ENCODE peak calls at places on chromosomes 16 and 17, in eight cellular contexts. One of them, this sample, is unnamed.

GRCh38 chr16:26118575-26118974 is 426.8 kb downstream of the HS3ST4 start:
- DNase-seq in GM12864: no peak
- DNase-seq in GM12865: no peak
- DNase-seq in AG10803: no peak
- DNase-seq in stomach: no peak
- DNase-seq in cardiac fibroblast: no peak
- DNase-seq in CD4-positive, alpha-beta T cell: no peak
- DNase-seq in sigmoid colon: no peak
- DNase-seq in this sample: no peak

GRCh38 chr16:2804728-2805127 is 6.5 kb downstream of the PRSS41 start:
- DNase-seq in AG10803: no peak
- DNase-seq in GM12865: no peak
- DNase-seq in stomach: no peak
- DNase-seq in sigmoid colon: no peak
- DNase-seq in cardiac fibroblast: no peak
- DNase-seq in CD4-positive, alpha-beta T cell: no peak
- DNase-seq in GM12864: no peak
- DNase-seq in this sample: no peak

GRCh38 chr16:10123141-10123540 is 59.1 kb downstream of the GRIN2A start:
- DNase-seq in AG10803: peak; percentile 10
- DNase-seq in sigmoid colon: no peak
- DNase-seq in CD4-positive, alpha-beta T cell: no peak
- DNase-seq in cardiac fibroblast: no peak
- DNase-seq in GM12864: no peak
- DNase-seq in GM12865: no peak
- DNase-seq in stomach: no peak
- DNase-seq in this sample: no peak

GRCh38 chr17:15777717-15778116 is 45.6 kb downstream of the TBC1D26 start:
- DNase-seq in cardiac fibroblast: no peak
- DNase-seq in GM12865: no peak
- DNase-seq in AG10803: no peak
- DNase-seq in GM12864: no peak
- DNase-seq in sigmoid colon: no peak
- DNase-seq in CD4-positive, alpha-beta T cell: no peak
- DNase-seq in stomach: no peak
- DNase-seq in this sample: no peak

GRCh38 chr17:27947005-27947406 is 53.8 kb upstream of the LYRM9 start:
- DNase-seq in sigmoid colon: no peak
- DNase-seq in AG10803: no peak
- DNase-seq in CD4-positive, alpha-beta T cell: no peak
- DNase-seq in cardiac fibroblast: no peak
- DNase-seq in GM12865: no peak
- DNase-seq in stomach: no peak
- DNase-seq in GM12864: no peak
- DNase-seq in this sample: no peak

GRCh38 chr16:67540756-67541155 is 12.1 kb downstream of the RIPOR1 start:
- DNase-seq in GM12864: no peak
- DNase-seq in stomach: no peak
- DNase-seq in cardiac fibroblast: no peak
- DNase-seq in GM12865: no peak
- DNase-seq in AG10803: no peak
- DNase-seq in CD4-positive, alpha-beta T cell: no peak
- DNase-seq in sigmoid colon: no peak
- DNase-seq in this sample: no peak

GRCh38 chr16:2787406-2787805 is at the start of gene PRSS33:
- DNase-seq in AG10803: no peak
- DNase-seq in GM12865: no peak
- DNase-seq in GM12864: no peak
- DNase-seq in sigmoid colon: peak; percentile 24
- DNase-seq in cardiac fibroblast: no peak
- DNase-seq in stomach: no peak
- DNase-seq in CD4-positive, alpha-beta T cell: no peak
- DNase-seq in this sample: no peak

GRCh38 chr17:74554909-74555308 is 9.0 kb upstream of the CD300C start:
- DNase-seq in AG10803: no peak
- DNase-seq in stomach: no peak
- DNase-seq in GM12864: no peak
- DNase-seq in CD4-positive, alpha-beta T cell: no peak
- DNase-seq in GM12865: no peak
- DNase-seq in cardiac fibroblast: no peak
- DNase-seq in sigmoid colon: no peak
- DNase-seq in this sample: no peak

GRCh38 chr16:69286941-69287713 is 24.0 kb upstream of the VPS4A start:
- DNase-seq in sigmoid colon: peak; percentile 81
- DNase-seq in AG10803: peak; percentile 75
- DNase-seq in CD4-positive, alpha-beta T cell: peak; percentile 13
- DNase-seq in GM12865: peak; percentile 72
- DNase-seq in cardiac fibroblast: peak; percentile 88
- DNase-seq in stomach: no peak
- DNase-seq in GM12864: no peak
- DNase-seq in this sample: peak; percentile 72

GRCh38 chr16:89924298-89924924 is 1.3 kb downstream of the TUBB3 start:
- DNase-seq in GM12865: peak; percentile 37
- DNase-seq in cardiac fibroblast: peak; percentile 72
- DNase-seq in AG10803: peak; percentile 43
- DNase-seq in sigmoid colon: no peak
- DNase-seq in CD4-positive, alpha-beta T cell: peak; percentile 43
- DNase-seq in stomach: no peak
- DNase-seq in GM12864: no peak
- DNase-seq in this sample: peak; percentile 44

GRCh38 chr17:45042346-45043120 is 8.9 kb downstream of the DCAKD start:
- DNase-seq in CD4-positive, alpha-beta T cell: no peak
- DNase-seq in GM12865: no peak
- DNase-seq in cardiac fibroblast: no peak
- DNase-seq in stomach: no peak
- DNase-seq in GM12864: no peak
- DNase-seq in sigmoid colon: no peak
- DNase-seq in AG10803: no peak
- DNase-seq in this sample: no peak

GRCh38 chr16:58299757-58300349 is 5.0 kb upstream of the PRSS54 start:
- DNase-seq in GM12865: peak; percentile 36
- DNase-seq in stomach: peak; percentile 32
- DNase-seq in AG10803: peak; percentile 8
- DNase-seq in CD4-positive, alpha-beta T cell: no peak
- DNase-seq in GM12864: no peak
- DNase-seq in sigmoid colon: no peak
- DNase-seq in cardiac fibroblast: peak; percentile 11
- DNase-seq in this sample: peak; percentile 21

GRCh38 chr16:88086571-88087516 is 135.6 kb downstream of the BANP start:
- DNase-seq in cardiac fibroblast: no peak
- DNase-seq in CD4-positive, alpha-beta T cell: peak; percentile 1
- DNase-seq in GM12864: no peak
- DNase-seq in AG10803: no peak
- DNase-seq in GM12865: no peak
- DNase-seq in sigmoid colon: no peak
- DNase-seq in stomach: no peak
- DNase-seq in this sample: no peak

GRCh38 chr16:5603836-5604235 is 506.2 kb upstream of the EEF2KMT start:
- DNase-seq in cardiac fibroblast: no peak
- DNase-seq in GM12864: no peak
- DNase-seq in stomach: no peak
- DNase-seq in GM12865: no peak
- DNase-seq in CD4-positive, alpha-beta T cell: no peak
- DNase-seq in AG10803: no peak
- DNase-seq in sigmoid colon: no peak
- DNase-seq in this sample: no peak

GRCh38 chr17:37530420-37530819 is 40.7 kb downstream of the DUSP14 start:
- DNase-seq in CD4-positive, alpha-beta T cell: no peak
- DNase-seq in GM12864: no peak
- DNase-seq in AG10803: peak; percentile 23
- DNase-seq in cardiac fibroblast: no peak
- DNase-seq in stomach: no peak
- DNase-seq in GM12865: no peak
- DNase-seq in sigmoid colon: no peak
- DNase-seq in this sample: no peak

GRCh38 chr17:43766413-43767052 is 7.9 kb upstream of the SOST start:
- DNase-seq in GM12865: peak; percentile 46
- DNase-seq in GM12864: no peak
- DNase-seq in CD4-positive, alpha-beta T cell: peak; percentile 32
- DNase-seq in sigmoid colon: peak; percentile 79
- DNase-seq in cardiac fibroblast: peak; percentile 67
- DNase-seq in AG10803: peak; percentile 47
- DNase-seq in stomach: peak; percentile 71
- DNase-seq in this sample: peak; percentile 62

GRCh38 chr17:43767713-43768059 is 9.1 kb upstream of the SOST start:
- DNase-seq in AG10803: no peak
- DNase-seq in GM12865: no peak
- DNase-seq in cardiac fibroblast: no peak
- DNase-seq in CD4-positive, alpha-beta T cell: no peak
- DNase-seq in sigmoid colon: no peak
- DNase-seq in stomach: peak; percentile 23
- DNase-seq in GM12864: no peak
- DNase-seq in this sample: no peak

GRCh38 chr17:43768943-43769342 is 9.8 kb downstream of the DUSP3 start:
- DNase-seq in GM12864: no peak
- DNase-seq in cardiac fibroblast: no peak
- DNase-seq in sigmoid colon: no peak
- DNase-seq in AG10803: no peak
- DNase-seq in CD4-positive, alpha-beta T cell: no peak
- DNase-seq in GM12865: no peak
- DNase-seq in stomach: no peak
- DNase-seq in this sample: no peak

GRCh38 chr17:43768382-43768781 is 9.8 kb upstream of the SOST start:
- DNase-seq in GM12864: peak; percentile 38
- DNase-seq in sigmoid colon: peak; percentile 79
- DNase-seq in AG10803: no peak
- DNase-seq in stomach: peak; percentile 67
- DNase-seq in GM12865: peak; percentile 32
- DNase-seq in CD4-positive, alpha-beta T cell: no peak
- DNase-seq in cardiac fibroblast: no peak
- DNase-seq in this sample: no peak

GRCh38 chr17:43767053-43767712 is 8.6 kb upstream of the SOST start:
- DNase-seq in GM12865: no peak
- DNase-seq in cardiac fibroblast: no peak
- DNase-seq in AG10803: no peak
- DNase-seq in sigmoid colon: no peak
- DNase-seq in CD4-positive, alpha-beta T cell: no peak
- DNase-seq in GM12864: no peak
- DNase-seq in stomach: peak; percentile 15
- DNase-seq in this sample: no peak
- TF ChIP-seq CTCF in GM12865: no peak
- TF ChIP-seq CTCF in cardiac fibroblast: no peak
- TF ChIP-seq CTCF in AG10803: no peak
- TF ChIP-seq CTCF in sigmoid colon: no peak
- TF ChIP-seq CTCF in CD4-positive, alpha-beta T cell: no peak
- TF ChIP-seq CTCF in GM12864: no peak
- TF ChIP-seq CTCF in stomach: no peak
- TF ChIP-seq CTCF in this sample: no peak

DNA sequence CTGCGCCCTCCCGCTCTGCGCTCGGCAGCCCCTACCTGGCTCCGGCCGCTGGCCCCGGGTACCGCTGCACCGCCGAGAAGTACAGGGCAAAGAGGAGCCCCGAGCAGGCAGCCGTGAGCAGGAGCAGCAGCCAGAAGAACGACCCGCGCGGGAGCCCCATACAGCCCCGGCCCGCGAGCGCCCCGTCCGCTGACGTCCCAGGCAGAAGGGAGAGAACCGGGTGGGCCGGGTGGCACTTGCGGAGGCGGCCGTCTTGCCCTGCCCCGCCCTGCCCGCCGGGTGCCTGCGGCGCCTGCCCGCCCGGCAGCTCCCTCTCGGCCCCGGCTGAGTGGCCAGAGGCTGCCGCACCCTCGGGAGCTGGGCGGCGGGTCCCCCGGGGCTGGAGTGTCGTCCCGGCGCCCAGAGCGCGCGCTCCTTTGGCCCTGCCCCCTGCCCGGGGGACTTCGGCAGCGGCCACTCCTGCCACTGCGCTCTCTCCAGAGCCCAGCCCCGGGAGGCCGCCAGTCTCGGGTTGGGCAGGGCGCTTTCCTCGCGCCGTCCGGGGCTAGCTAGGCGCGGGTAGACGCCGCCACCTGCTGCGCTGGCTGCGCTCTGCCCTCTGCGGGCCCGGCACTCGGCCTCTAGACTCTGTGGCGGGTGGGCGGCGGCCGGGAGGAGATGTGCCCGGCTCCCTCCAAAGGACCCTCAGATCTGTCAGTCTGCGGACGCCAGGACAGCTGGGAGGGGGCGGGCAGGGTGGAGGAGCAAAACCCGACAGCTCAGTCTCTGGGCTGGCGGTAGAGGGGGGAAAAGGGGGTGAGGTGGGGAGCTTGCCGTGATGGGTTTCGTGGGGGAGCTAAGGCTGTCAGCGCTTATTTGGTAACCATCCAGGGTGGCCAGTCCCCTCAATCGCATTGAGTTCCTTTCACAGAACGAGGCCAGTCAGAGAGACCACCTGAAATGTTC is at the start of gene ST6GALNAC2:
- DNase-seq in AG10803: peak; percentile 29
- DNase-seq in cardiac fibroblast: peak; percentile 51
- DNase-seq in CD4-positive, alpha-beta T cell: peak; percentile 17
- DNase-seq in stomach: peak; percentile 84
- DNase-seq in GM12864: no peak
- DNase-seq in sigmoid colon: peak; percentile 79
- DNase-seq in GM12865: peak; percentile 45
- DNase-seq in this sample: peak; percentile 84
- TF ChIP-seq CTCF in AG10803: peak; percentile 13
- TF ChIP-seq CTCF in cardiac fibroblast: peak; percentile 5
- TF ChIP-seq CTCF in CD4-positive, alpha-beta T cell: no peak
- TF ChIP-seq CTCF in stomach: peak; percentile 53
- TF ChIP-seq CTCF in GM12864: peak; percentile 16
- TF ChIP-seq CTCF in sigmoid colon: no peak
- TF ChIP-seq CTCF in GM12865: peak; percentile 36
- TF ChIP-seq CTCF in this sample: peak; percentile 22

GRCh38 chr17:79883202-79883601 is 44.0 kb upstream of the CBX4 start:
- DNase-seq in GM12864: no peak
- DNase-seq in GM12865: no peak
- DNase-seq in stomach: no peak
- DNase-seq in AG10803: no peak
- DNase-seq in cardiac fibroblast: no peak
- DNase-seq in CD4-positive, alpha-beta T cell: no peak
- DNase-seq in sigmoid colon: no peak
- DNase-seq in this sample: no peak
- TF ChIP-seq CTCF in GM12864: no peak
- TF ChIP-seq CTCF in GM12865: no peak
- TF ChIP-seq CTCF in stomach: no peak
- TF ChIP-seq CTCF in AG10803: no peak
- TF ChIP-seq CTCF in cardiac fibroblast: no peak
- TF ChIP-seq CTCF in CD4-positive, alpha-beta T cell: no peak
- TF ChIP-seq CTCF in sigmoid colon: no peak
- TF ChIP-seq CTCF in this sample: no peak

DNA sequence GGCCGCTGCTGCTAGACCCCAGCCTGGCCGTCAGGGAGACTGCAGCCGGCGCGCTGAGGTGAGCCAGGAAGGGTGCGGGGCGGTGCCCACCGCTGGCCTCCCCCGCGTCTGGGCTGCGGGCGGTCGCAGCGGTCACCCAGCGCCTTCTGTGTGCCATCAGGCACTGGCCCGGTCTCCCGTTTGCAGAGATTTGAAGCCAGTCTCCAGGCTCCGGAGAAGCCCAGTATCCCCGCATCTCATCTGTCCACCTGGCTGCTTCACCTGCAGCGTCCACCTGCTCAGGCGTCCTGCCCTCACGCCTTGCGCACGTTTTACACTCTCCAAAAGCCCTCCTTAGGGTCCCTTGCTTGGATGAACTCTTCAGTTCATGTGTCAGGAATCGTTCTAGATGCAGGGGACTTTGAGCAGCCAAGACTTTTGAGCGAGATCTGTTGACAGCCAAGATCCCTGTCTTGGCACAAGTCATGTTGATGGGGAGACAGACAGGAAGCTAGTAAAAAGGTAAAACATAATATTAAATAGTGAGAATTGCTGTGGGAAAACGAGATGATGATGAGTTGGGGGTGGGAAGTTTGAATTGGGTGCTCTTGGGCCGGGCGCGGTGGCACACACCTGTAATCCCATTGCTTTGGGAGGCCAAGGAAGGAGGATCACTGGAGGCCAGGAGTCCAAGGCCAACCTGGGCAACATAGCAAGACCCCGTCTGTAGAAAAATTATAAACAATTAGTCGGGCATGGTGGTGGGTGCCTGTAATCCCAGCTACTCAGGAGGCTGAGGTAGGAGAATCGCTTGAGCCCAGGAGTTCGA is 916 bp downstream of the HEATR3 start:
- DNase-seq in sigmoid colon: no peak
- DNase-seq in stomach: no peak
- DNase-seq in CD4-positive, alpha-beta T cell: no peak
- DNase-seq in cardiac fibroblast: no peak
- DNase-seq in GM12864: no peak
- DNase-seq in GM12865: no peak
- DNase-seq in AG10803: no peak
- DNase-seq in this sample: no peak
- TF ChIP-seq CTCF in sigmoid colon: no peak
- TF ChIP-seq CTCF in stomach: no peak
- TF ChIP-seq CTCF in CD4-positive, alpha-beta T cell: no peak
- TF ChIP-seq CTCF in cardiac fibroblast: no peak
- TF ChIP-seq CTCF in GM12864: no peak
- TF ChIP-seq CTCF in GM12865: no peak
- TF ChIP-seq CTCF in AG10803: no peak
- TF ChIP-seq CTCF in this sample: no peak

This sample was measured in epithelial cell of esophagus.